ENCODE peak calls at places on chromosomes 1 and 21, in seven cellular contexts. F is left ventricle myocardium inferior; S is naive thymus-derived CD4-positive, alpha-beta T cell; U is uterus; E is astrocyte; K is GM23248; Q is neural progenitor cell. B is an unnamed sample.
A peak's percentile ranks its signal among the peaks of the same experiment; 100 is the strongest.

GRCh38 chr1:221440658-221441057 is 301.2 kb downstream of the DUSP10 start:
- DNase-seq in U (no peak), S (no peak), F (no peak), K (peak; percentile 56), Q (peak; percentile 2), E (peak; percentile 38), B (no peak)

GRCh38 chr1:70112838-70113237 is 92.5 kb downstream of the LRRC40 start:
- DNase-seq in Q (no peak), E (no peak), S (no peak), U (no peak), K (no peak), F (no peak), B (no peak)

GRCh38 chr1:193674292-193674944 is 488.0 kb upstream of the B3GALT2 start:
- DNase-seq in F (no peak), Q (no peak), U (no peak), K (no peak), S (no peak), E (peak; percentile 49), B (no peak)

GRCh38 chr1:245648749-245649517 is 494.1 kb downstream of the KIF26B start:
- DNase-seq in K (no peak), E (no peak), Q (peak; percentile 52), S (no peak), F (no peak), U (no peak), B (no peak)

GRCh38 chr1:198934901-198935301 is 296.1 kb downstream of the PTPRC start:
- DNase-seq in E (peak; percentile 59), U (no peak), K (peak; percentile 38), Q (no peak), F (no peak), S (peak; percentile 63), B (no peak)

GRCh38 chr1:244012232-244012631 is 38.9 kb upstream of the ZBTB18 start:
- DNase-seq in F (no peak), U (no peak), Q (peak; percentile 31), S (no peak), E (peak; percentile 84), K (peak; percentile 83), B (no peak)

GRCh38 chr1:17441265-17441992 is 2.0 kb upstream of the RCC2 start:
- DNase-seq in S (no peak), F (no peak), K (peak; percentile 64), U (no peak), Q (peak; percentile 48), E (peak; percentile 48), B (no peak)

GRCh38 chr1:15120251-15120945 is 33.1 kb upstream of the TMEM51 start:
- DNase-seq in F (no peak), U (no peak), Q (no peak), K (no peak), S (no peak), E (no peak), B (no peak)

GRCh38 chr21:39137248-39138186 is 45.7 kb downstream of the PSMG1 start:
- DNase-seq in S (no peak), F (no peak), Q (peak; percentile 33), U (no peak), K (peak; percentile 61), E (peak; percentile 46), B (peak; percentile 79)

GRCh38 chr1:12249748-12250147 is 19.9 kb downstream of the VPS13D start:
- DNase-seq in E (no peak), S (no peak), Q (no peak), K (no peak), U (no peak), F (no peak), B (no peak)
- H3K36me3 ChIP-seq in E (peaks cover 40% of the 10 kb centered on the region), S (peaks cover 74% of the 10 kb centered on the region), Q (peaks cover 8% of the 10 kb centered on the region), K (peaks cover 48% of the 10 kb centered on the region), U (no peaks in the 10 kb centered on the region), F (peaks cover 89% of the 10 kb centered on the region), B (no peaks in the 10 kb centered on the region)

GRCh38 chr1:79059361-79059760 is 52.8 kb upstream of the ADGRL4 start:
- DNase-seq in U (no peak), E (peak; percentile 46), F (no peak), S (no peak), K (peak; percentile 26), Q (no peak), B (no peak)
- H3K9me3 ChIP-seq in U (no peaks in the 10 kb centered on the region), E (peaks cover 3% of the 10 kb centered on the region), F (peaks cover 40% of the 10 kb centered on the region), S (no peaks in the 10 kb centered on the region), K (peaks cover 5% of the 10 kb centered on the region), Q (no peaks in the 10 kb centered on the region), B (no peaks in the 10 kb centered on the region)

GRCh38 chr1:229531326-229531725 is 23.2 kb upstream of the NUP133 start:
- DNase-seq in E (no peak), F (no peak), S (no peak), K (no peak), U (no peak), Q (no peak), B (no peak)

GRCh38 chr1:229535226-229535625 is 23.3 kb downstream of the ABCB10 start:
- DNase-seq in K (peak; percentile 51), Q (no peak), U (no peak), F (no peak), E (no peak), S (no peak), B (no peak)

GRCh38 chr1:229526695-229527094 is 18.6 kb upstream of the NUP133 start:
- DNase-seq in K (no peak), S (no peak), E (no peak), U (no peak), F (no peak), Q (no peak), B (no peak)

GRCh38 chr1:229529639-229530038 is 21.5 kb upstream of the NUP133 start:
- DNase-seq in U (no peak), Q (no peak), K (no peak), E (no peak), S (no peak), F (no peak), B (no peak)
- H3K36me3 ChIP-seq in U (no peaks in the 10 kb centered on the region), Q (peaks cover 4% of the 10 kb centered on the region), K (peaks cover 17% of the 10 kb centered on the region), E (peaks cover 10% of the 10 kb centered on the region), S (peaks cover 44% of the 10 kb centered on the region), F (peaks cover 90% of the 10 kb centered on the region), B (no peaks in the 10 kb centered on the region)

GRCh38 chr1:227654858-227655752 is 80.0 kb downstream of the JMJD4 start:
- DNase-seq in Q (no peak), E (no peak), F (no peak), S (no peak), K (no peak), U (no peak), B (no peak)
- H3K9me3 ChIP-seq in Q (peaks cover 94% of the 10 kb centered on the region), E (peaks cover 41% of the 10 kb centered on the region), F (peaks cover 100% of the 10 kb centered on the region), S (peaks cover 27% of the 10 kb centered on the region), K (peaks cover 39% of the 10 kb centered on the region), U (peaks cover 94% of the 10 kb centered on the region), B (no peaks in the 10 kb centered on the region)

GRCh38 chr1:185038813-185039399 is 6.5 kb upstream of the RNF2 start:
- DNase-seq in S (no peak), Q (no peak), F (no peak), E (no peak), U (no peak), K (no peak), B (no peak)
- H3K36me3 ChIP-seq in S (no peaks in the 10 kb centered on the region), Q (no peaks in the 10 kb centered on the region), F (no peaks in the 10 kb centered on the region), E (no peaks in the 10 kb centered on the region), U (no peaks in the 10 kb centered on the region), K (no peaks in the 10 kb centered on the region), B (no peaks in the 10 kb centered on the region)

GRCh38 chr1:49016030-49016991 is 239.6 kb upstream of the BEND5 start:
- DNase-seq in F (no peak), E (peak; percentile 42), Q (no peak), S (no peak), U (no peak), K (no peak), B (no peak)
- H3K9me3 ChIP-seq in F (peaks cover 6% of the 10 kb centered on the region), E (no peaks in the 10 kb centered on the region), Q (peaks cover 3% of the 10 kb centered on the region), S (no peaks in the 10 kb centered on the region), U (no peaks in the 10 kb centered on the region), K (no peaks in the 10 kb centered on the region), B (no peaks in the 10 kb centered on the region)

GRCh38 chr1:153961421-153961820 is 1.9 kb downstream of the SLC39A1 start:
- DNase-seq in S (no peak), K (no peak), U (no peak), E (no peak), F (no peak), Q (no peak), B (no peak)
- H3K36me3 ChIP-seq in S (peaks cover 13% of the 10 kb centered on the region), K (no peaks in the 10 kb centered on the region), U (no peaks in the 10 kb centered on the region), E (no peaks in the 10 kb centered on the region), F (peaks cover 16% of the 10 kb centered on the region), Q (no peaks in the 10 kb centered on the region), B (no peaks in the 10 kb centered on the region)

GRCh38 chr1:2927995-2928732 is 93.1 kb upstream of the ACTRT2 start:
- DNase-seq in S (no peak), Q (no peak), U (no peak), F (no peak), E (no peak), K (no peak), B (peak; percentile 26)

GRCh38 chr1:2926447-2927055 is 94.7 kb upstream of the ACTRT2 start:
- DNase-seq in S (no peak), F (no peak), K (no peak), E (no peak), Q (no peak), U (no peak), B (no peak)

GRCh38 chr1:2927393-2927792 is 93.9 kb upstream of the ACTRT2 start:
- DNase-seq in K (no peak), E (no peak), U (no peak), Q (no peak), F (no peak), S (no peak), B (no peak)

GRCh38 chr1:2925291-2925690 is 96.0 kb upstream of the ACTRT2 start:
- DNase-seq in U (no peak), K (no peak), E (no peak), Q (no peak), F (no peak), S (no peak), B (no peak)

GRCh38 chr1:2925923-2926322 is 95.3 kb upstream of the ACTRT2 start:
- DNase-seq in E (no peak), Q (no peak), U (no peak), S (no peak), K (peak; percentile 1), F (no peak), B (no peak)
- H3K9me3 ChIP-seq in E (no peaks in the 10 kb centered on the region), Q (no peaks in the 10 kb centered on the region), U (no peaks in the 10 kb centered on the region), S (no peaks in the 10 kb centered on the region), K (no peaks in the 10 kb centered on the region), F (no peaks in the 10 kb centered on the region), B (no peaks in the 10 kb centered on the region)

GRCh38 chr1:54857066-54857660 is 29.8 kb downstream of the DHCR24 start:
- DNase-seq in E (no peak), Q (no peak), F (no peak), U (no peak), S (no peak), K (peak; percentile 24), B (no peak)
- H3K36me3 ChIP-seq in E (peaks cover 25% of the 10 kb centered on the region), Q (peaks cover 2% of the 10 kb centered on the region), F (peaks cover 11% of the 10 kb centered on the region), U (no peaks in the 10 kb centered on the region), S (peaks cover 14% of the 10 kb centered on the region), K (no peaks in the 10 kb centered on the region), B (no peaks in the 10 kb centered on the region)

B was measured in testis.